ENCODE peak calls at places on chromosomes 2 and 18, in six cellular contexts. One of them, this sample, is unnamed.

GRCh38 chr18:72086421-72086820 is 457.7 kb downstream of the CBLN2 start:
- DNase-seq in GM23248: peak; percentile 26
- DNase-seq in lung microvascular endothelial cell: peak; percentile 27
- DNase-seq in neural crest cell: no peak
- DNase-seq in WERI-Rb-1: no peak
- DNase-seq in activated effector memory CD4-positive, alpha-beta T cell treated with anti-CD3 and anti-CD28 coated beads, Interleukin-2, amount 50 U/mL, for 16 hours: no peak
- DNase-seq in this sample: peak; percentile 51

GRCh38 chr18:70931942-70932814 is 643.3 kb downstream of the SOCS6 start:
- DNase-seq in GM23248: peak; percentile 55
- DNase-seq in activated effector memory CD4-positive, alpha-beta T cell treated with anti-CD3 and anti-CD28 coated beads, Interleukin-2, amount 50 U/mL, for 16 hours: no peak
- DNase-seq in lung microvascular endothelial cell: peak; percentile 60
- DNase-seq in WERI-Rb-1: no peak
- DNase-seq in neural crest cell: no peak
- DNase-seq in this sample: peak; percentile 29

GRCh38 chr2:169329669-169330554 is 32.4 kb downstream of the LRP2 start:
- DNase-seq in WERI-Rb-1: no peak
- DNase-seq in neural crest cell: no peak
- DNase-seq in activated effector memory CD4-positive, alpha-beta T cell treated with anti-CD3 and anti-CD28 coated beads, Interleukin-2, amount 50 U/mL, for 16 hours: no peak
- DNase-seq in lung microvascular endothelial cell: no peak
- DNase-seq in GM23248: no peak
- DNase-seq in this sample: no peak

GRCh38 chr2:222239945-222240675 is 58.7 kb downstream of the PAX3 start:
- DNase-seq in neural crest cell: no peak
- DNase-seq in WERI-Rb-1: no peak
- DNase-seq in lung microvascular endothelial cell: no peak
- DNase-seq in activated effector memory CD4-positive, alpha-beta T cell treated with anti-CD3 and anti-CD28 coated beads, Interleukin-2, amount 50 U/mL, for 16 hours: no peak
- DNase-seq in GM23248: no peak
- DNase-seq in this sample: no peak

GRCh38 chr2:33069894-33070651 is 123.3 kb downstream of the LTBP1 start:
- DNase-seq in WERI-Rb-1: no peak
- DNase-seq in GM23248: peak; percentile 99
- DNase-seq in neural crest cell: no peak
- DNase-seq in lung microvascular endothelial cell: peak; percentile 72
- DNase-seq in activated effector memory CD4-positive, alpha-beta T cell treated with anti-CD3 and anti-CD28 coated beads, Interleukin-2, amount 50 U/mL, for 16 hours: peak; percentile 66
- DNase-seq in this sample: peak; percentile 99

GRCh38 chr2:88090446-88091283 is 23.0 kb downstream of the SMYD1 start:
- DNase-seq in lung microvascular endothelial cell: no peak
- DNase-seq in GM23248: no peak
- DNase-seq in activated effector memory CD4-positive, alpha-beta T cell treated with anti-CD3 and anti-CD28 coated beads, Interleukin-2, amount 50 U/mL, for 16 hours: peak; percentile 67
- DNase-seq in WERI-Rb-1: no peak
- DNase-seq in neural crest cell: no peak
- DNase-seq in this sample: no peak

GRCh38 chr2:239729681-239730566 is 295.2 kb downstream of the NDUFA10 start:
- DNase-seq in neural crest cell: no peak
- DNase-seq in GM23248: no peak
- DNase-seq in WERI-Rb-1: no peak
- DNase-seq in activated effector memory CD4-positive, alpha-beta T cell treated with anti-CD3 and anti-CD28 coated beads, Interleukin-2, amount 50 U/mL, for 16 hours: peak; percentile 57
- DNase-seq in lung microvascular endothelial cell: no peak
- DNase-seq in this sample: no peak

GRCh38 chr2:12502759-12503158 is 214.0 kb upstream of the TRIB2 start:
- DNase-seq in GM23248: peak; percentile 73
- DNase-seq in WERI-Rb-1: no peak
- DNase-seq in neural crest cell: no peak
- DNase-seq in lung microvascular endothelial cell: no peak
- DNase-seq in activated effector memory CD4-positive, alpha-beta T cell treated with anti-CD3 and anti-CD28 coated beads, Interleukin-2, amount 50 U/mL, for 16 hours: peak; percentile 78
- DNase-seq in this sample: no peak

GRCh38 chr18:2981212-2981728 is 31.7 kb downstream of the LPIN2 start:
- DNase-seq in WERI-Rb-1: no peak
- DNase-seq in neural crest cell: no peak
- DNase-seq in GM23248: peak; percentile 88
- DNase-seq in lung microvascular endothelial cell: no peak
- DNase-seq in activated effector memory CD4-positive, alpha-beta T cell treated with anti-CD3 and anti-CD28 coated beads, Interleukin-2, amount 50 U/mL, for 16 hours: no peak
- DNase-seq in this sample: peak; percentile 48

GRCh38 chr2:73266061-73266891 is 18.0 kb downstream of the FBXO41 start:
- DNase-seq in activated effector memory CD4-positive, alpha-beta T cell treated with anti-CD3 and anti-CD28 coated beads, Interleukin-2, amount 50 U/mL, for 16 hours: no peak
- DNase-seq in lung microvascular endothelial cell: no peak
- DNase-seq in GM23248: no peak
- DNase-seq in neural crest cell: no peak
- DNase-seq in WERI-Rb-1: no peak
- DNase-seq in this sample: peak; percentile 58

GRCh38 chr2:40244251-40245010 is 207.5 kb downstream of the SLC8A1 start:
- DNase-seq in WERI-Rb-1: peak; percentile 82
- DNase-seq in activated effector memory CD4-positive, alpha-beta T cell treated with anti-CD3 and anti-CD28 coated beads, Interleukin-2, amount 50 U/mL, for 16 hours: no peak
- DNase-seq in neural crest cell: no peak
- DNase-seq in GM23248: peak; percentile 77
- DNase-seq in lung microvascular endothelial cell: peak; percentile 45
- DNase-seq in this sample: peak; percentile 67

GRCh38 chr2:18849841-18850578 is 260.6 kb upstream of the NT5C1B start:
- DNase-seq in neural crest cell: no peak
- DNase-seq in lung microvascular endothelial cell: no peak
- DNase-seq in WERI-Rb-1: no peak
- DNase-seq in GM23248: no peak
- DNase-seq in activated effector memory CD4-positive, alpha-beta T cell treated with anti-CD3 and anti-CD28 coated beads, Interleukin-2, amount 50 U/mL, for 16 hours: no peak
- DNase-seq in this sample: no peak

GRCh38 chr2:86038291-86039081 is 67.2 kb downstream of the POLR1A start:
- DNase-seq in neural crest cell: no peak
- DNase-seq in activated effector memory CD4-positive, alpha-beta T cell treated with anti-CD3 and anti-CD28 coated beads, Interleukin-2, amount 50 U/mL, for 16 hours: peak; percentile 84
- DNase-seq in GM23248: peak; percentile 82
- DNase-seq in lung microvascular endothelial cell: no peak
- DNase-seq in WERI-Rb-1: no peak
- DNase-seq in this sample: no peak

GRCh38 chr2:86249843-86250402 is 50.7 kb downstream of the MRPL35 start:
- DNase-seq in activated effector memory CD4-positive, alpha-beta T cell treated with anti-CD3 and anti-CD28 coated beads, Interleukin-2, amount 50 U/mL, for 16 hours: no peak
- DNase-seq in WERI-Rb-1: no peak
- DNase-seq in lung microvascular endothelial cell: no peak
- DNase-seq in GM23248: peak; percentile 29
- DNase-seq in neural crest cell: no peak
- DNase-seq in this sample: no peak

GRCh38 chr2:204260906-204261305 is 284.4 kb upstream of the PARD3B start:
- DNase-seq in lung microvascular endothelial cell: no peak
- DNase-seq in GM23248: no peak
- DNase-seq in WERI-Rb-1: peak; percentile 70
- DNase-seq in neural crest cell: no peak
- DNase-seq in activated effector memory CD4-positive, alpha-beta T cell treated with anti-CD3 and anti-CD28 coated beads, Interleukin-2, amount 50 U/mL, for 16 hours: no peak
- DNase-seq in this sample: no peak

GRCh38 chr2:44560352-44560751 is 198.6 kb downstream of the CAMKMT start:
- DNase-seq in neural crest cell: no peak
- DNase-seq in activated effector memory CD4-positive, alpha-beta T cell treated with anti-CD3 and anti-CD28 coated beads, Interleukin-2, amount 50 U/mL, for 16 hours: no peak
- DNase-seq in GM23248: peak; percentile 8
- DNase-seq in lung microvascular endothelial cell: peak; percentile 6
- DNase-seq in WERI-Rb-1: peak; percentile 69
- DNase-seq in this sample: peak; percentile 39

GRCh38 chr2:163667064-163667887 is 68.5 kb downstream of the FIGN start:
- DNase-seq in GM23248: peak; percentile 72
- DNase-seq in activated effector memory CD4-positive, alpha-beta T cell treated with anti-CD3 and anti-CD28 coated beads, Interleukin-2, amount 50 U/mL, for 16 hours: no peak
- DNase-seq in neural crest cell: no peak
- DNase-seq in lung microvascular endothelial cell: peak; percentile 60
- DNase-seq in WERI-Rb-1: no peak
- DNase-seq in this sample: peak; percentile 84

GRCh38 chr2:144504191-144504590 is 15.7 kb downstream of the ZEB2 start:
- DNase-seq in WERI-Rb-1: no peak
- DNase-seq in activated effector memory CD4-positive, alpha-beta T cell treated with anti-CD3 and anti-CD28 coated beads, Interleukin-2, amount 50 U/mL, for 16 hours: no peak
- DNase-seq in neural crest cell: no peak
- DNase-seq in lung microvascular endothelial cell: no peak
- DNase-seq in GM23248: peak; percentile 24
- DNase-seq in this sample: no peak

GRCh38 chr2:46872876-46873631 is 42.6 kb downstream of the MCFD2 start:
- DNase-seq in GM23248: no peak
- DNase-seq in activated effector memory CD4-positive, alpha-beta T cell treated with anti-CD3 and anti-CD28 coated beads, Interleukin-2, amount 50 U/mL, for 16 hours: no peak
- DNase-seq in neural crest cell: no peak
- DNase-seq in lung microvascular endothelial cell: no peak
- DNase-seq in WERI-Rb-1: no peak
- DNase-seq in this sample: no peak

GRCh38 chr2:12313445-12314118 is 403.2 kb upstream of the TRIB2 start:
- DNase-seq in neural crest cell: no peak
- DNase-seq in GM23248: peak; percentile 19
- DNase-seq in lung microvascular endothelial cell: no peak
- DNase-seq in activated effector memory CD4-positive, alpha-beta T cell treated with anti-CD3 and anti-CD28 coated beads, Interleukin-2, amount 50 U/mL, for 16 hours: no peak
- DNase-seq in WERI-Rb-1: no peak
- DNase-seq in this sample: no peak

GRCh38 chr2:233928594-233929351 is 11.6 kb downstream of the TRPM8 start:
- DNase-seq in lung microvascular endothelial cell: peak; percentile 50
- DNase-seq in WERI-Rb-1: peak; percentile 64
- DNase-seq in GM23248: peak; percentile 37
- DNase-seq in activated effector memory CD4-positive, alpha-beta T cell treated with anti-CD3 and anti-CD28 coated beads, Interleukin-2, amount 50 U/mL, for 16 hours: no peak
- DNase-seq in neural crest cell: peak; percentile 43
- DNase-seq in this sample: peak; percentile 31

This sample was measured in epithelial cell of esophagus.